ENCODE peak calls at places on chromosome 3, in nine cellular contexts. One of them, this sample, is unnamed.

GRCh38 chr3:6444888-6445658 is 415.8 kb upstream of the GRM7 start:
- DNase-seq in fibroblast of mammary gland: no peak
- DNase-seq in psoas muscle: no peak
- DNase-seq in A549: no peak
- DNase-seq in ovary: no peak
- DNase-seq in pancreas: no peak
- DNase-seq in MM.1S: no peak
- DNase-seq in tibial nerve: no peak
- DNase-seq in A673: no peak
- DNase-seq in this sample: no peak

GRCh38 chr3:22582291-22582690 is 620.8 kb upstream of the UBE2E2 start:
- DNase-seq in fibroblast of mammary gland: no peak
- DNase-seq in psoas muscle: no peak
- DNase-seq in A549: no peak
- DNase-seq in ovary: no peak
- DNase-seq in pancreas: no peak
- DNase-seq in MM.1S: no peak
- DNase-seq in tibial nerve: no peak
- DNase-seq in A673: no peak
- DNase-seq in this sample: no peak

GRCh38 chr3:102299125-102299877 is 135.5 kb upstream of the ZPLD1 start:
- DNase-seq in fibroblast of mammary gland: no peak
- DNase-seq in psoas muscle: no peak
- DNase-seq in A549: no peak
- DNase-seq in ovary: no peak
- DNase-seq in pancreas: no peak
- DNase-seq in MM.1S: no peak
- DNase-seq in tibial nerve: no peak
- DNase-seq in A673: no peak
- DNase-seq in this sample: no peak

GRCh38 chr3:100928638-100929428 is 64.4 kb downstream of the ABI3BP start:
- DNase-seq in fibroblast of mammary gland: peak; percentile 100
- DNase-seq in psoas muscle: no peak
- DNase-seq in A549: peak; percentile 76
- DNase-seq in ovary: no peak
- DNase-seq in pancreas: no peak
- DNase-seq in MM.1S: no peak
- DNase-seq in tibial nerve: no peak
- DNase-seq in A673: no peak
- DNase-seq in this sample: peak; percentile 80

GRCh38 chr3:117898722-117899121 is 1135.9 kb downstream of the IGSF11 start:
- DNase-seq in fibroblast of mammary gland: peak; percentile 33
- DNase-seq in psoas muscle: no peak
- DNase-seq in A549: peak; percentile 52
- DNase-seq in ovary: no peak
- DNase-seq in pancreas: no peak
- DNase-seq in MM.1S: peak; percentile 48
- DNase-seq in tibial nerve: no peak
- DNase-seq in A673: peak; percentile 27
- DNase-seq in this sample: peak; percentile 42

GRCh38 chr3:156820687-156821070 is 5.5 kb upstream of the LEKR1 start:
- DNase-seq in fibroblast of mammary gland: no peak
- DNase-seq in psoas muscle: no peak
- DNase-seq in A549: no peak
- DNase-seq in ovary: no peak
- DNase-seq in pancreas: no peak
- DNase-seq in MM.1S: peak; percentile 39
- DNase-seq in tibial nerve: no peak
- DNase-seq in A673: no peak
- DNase-seq in this sample: no peak

GRCh38 chr3:50167069-50167781 is 12.1 kb downstream of the SEMA3F start:
- DNase-seq in fibroblast of mammary gland: no peak
- DNase-seq in psoas muscle: no peak
- DNase-seq in A549: no peak
- DNase-seq in ovary: no peak
- DNase-seq in pancreas: peak; percentile 41
- DNase-seq in MM.1S: no peak
- DNase-seq in tibial nerve: no peak
- DNase-seq in A673: no peak
- DNase-seq in this sample: no peak

GRCh38 chr3:60207833-60208367 is 1043.4 kb downstream of the FHIT start:
- DNase-seq in fibroblast of mammary gland: no peak
- DNase-seq in psoas muscle: no peak
- DNase-seq in A549: no peak
- DNase-seq in ovary: no peak
- DNase-seq in pancreas: no peak
- DNase-seq in MM.1S: no peak
- DNase-seq in tibial nerve: no peak
- DNase-seq in A673: no peak
- DNase-seq in this sample: no peak

GRCh38 chr3:49295489-49296058 is 18.5 kb upstream of the C3orf62 start:
- DNase-seq in fibroblast of mammary gland: peak; percentile 67
- DNase-seq in psoas muscle: no peak
- DNase-seq in A549: peak; percentile 51
- DNase-seq in ovary: no peak
- DNase-seq in pancreas: no peak
- DNase-seq in MM.1S: no peak
- DNase-seq in tibial nerve: no peak
- DNase-seq in A673: peak; percentile 37
- DNase-seq in this sample: peak; percentile 55

GRCh38 chr3:127629462-127630403 is 748 bp downstream of the PODXL2 start:
- DNase-seq in fibroblast of mammary gland: no peak
- DNase-seq in psoas muscle: no peak
- DNase-seq in A549: no peak
- DNase-seq in ovary: peak; percentile 38
- DNase-seq in pancreas: no peak
- DNase-seq in MM.1S: no peak
- DNase-seq in tibial nerve: no peak
- DNase-seq in A673: peak; percentile 19
- DNase-seq in this sample: no peak

GRCh38 chr3:31345581-31345980 is 187.1 kb upstream of the STT3B start:
- DNase-seq in fibroblast of mammary gland: no peak
- DNase-seq in psoas muscle: no peak
- DNase-seq in A549: no peak
- DNase-seq in ovary: no peak
- DNase-seq in pancreas: no peak
- DNase-seq in MM.1S: no peak
- DNase-seq in tibial nerve: no peak
- DNase-seq in A673: no peak
- DNase-seq in this sample: no peak

GRCh38 chr3:141796436-141797166 is 33.4 kb downstream of the GRK7 start:
- DNase-seq in fibroblast of mammary gland: peak; percentile 45
- DNase-seq in psoas muscle: no peak
- DNase-seq in A549: no peak
- DNase-seq in ovary: no peak
- DNase-seq in pancreas: no peak
- DNase-seq in MM.1S: peak; percentile 91
- DNase-seq in tibial nerve: no peak
- DNase-seq in A673: no peak
- DNase-seq in this sample: peak; percentile 83

GRCh38 chr3:17589888-17590287 is 152.5 kb downstream of the TBC1D5 start:
- DNase-seq in fibroblast of mammary gland: no peak
- DNase-seq in psoas muscle: no peak
- DNase-seq in A549: no peak
- DNase-seq in ovary: no peak
- DNase-seq in pancreas: no peak
- DNase-seq in MM.1S: no peak
- DNase-seq in tibial nerve: no peak
- DNase-seq in A673: no peak
- DNase-seq in this sample: no peak

GRCh38 chr3:17583530-17583929 is 158.9 kb downstream of the TBC1D5 start:
- DNase-seq in fibroblast of mammary gland: no peak
- DNase-seq in psoas muscle: no peak
- DNase-seq in A549: no peak
- DNase-seq in ovary: no peak
- DNase-seq in pancreas: no peak
- DNase-seq in MM.1S: no peak
- DNase-seq in tibial nerve: no peak
- DNase-seq in A673: no peak
- DNase-seq in this sample: peak; percentile 81

GRCh38 chr3:17584066-17584465 is 158.4 kb downstream of the TBC1D5 start:
- DNase-seq in fibroblast of mammary gland: no peak
- DNase-seq in psoas muscle: no peak
- DNase-seq in A549: no peak
- DNase-seq in ovary: no peak
- DNase-seq in pancreas: no peak
- DNase-seq in MM.1S: no peak
- DNase-seq in tibial nerve: no peak
- DNase-seq in A673: no peak
- DNase-seq in this sample: no peak

GRCh38 chr3:17588422-17588821 is 154.0 kb downstream of the TBC1D5 start:
- DNase-seq in fibroblast of mammary gland: no peak
- DNase-seq in psoas muscle: no peak
- DNase-seq in A549: no peak
- DNase-seq in ovary: no peak
- DNase-seq in pancreas: no peak
- DNase-seq in MM.1S: no peak
- DNase-seq in tibial nerve: no peak
- DNase-seq in A673: no peak
- DNase-seq in this sample: no peak

GRCh38 chr3:17585561-17586325 is 156.7 kb downstream of the TBC1D5 start:
- DNase-seq in fibroblast of mammary gland: peak; percentile 15
- DNase-seq in psoas muscle: no peak
- DNase-seq in A549: no peak
- DNase-seq in ovary: no peak
- DNase-seq in pancreas: no peak
- DNase-seq in MM.1S: no peak
- DNase-seq in tibial nerve: no peak
- DNase-seq in A673: no peak
- DNase-seq in this sample: peak; percentile 5
- H3K4me3 ChIP-seq in fibroblast of mammary gland: no peak overlapping the region
- H3K4me3 ChIP-seq in psoas muscle: no peak overlapping the region
- H3K4me3 ChIP-seq in A549: no peak overlapping the region
- H3K4me3 ChIP-seq in ovary: no peak overlapping the region
- H3K4me3 ChIP-seq in pancreas: no peak overlapping the region
- H3K4me3 ChIP-seq in MM.1S: no peak overlapping the region
- H3K4me3 ChIP-seq in tibial nerve: no peak overlapping the region
- H3K4me3 ChIP-seq in A673: no peak overlapping the region
- H3K4me3 ChIP-seq in this sample: no peak overlapping the region

GRCh38 chr3:89560546-89560945 is 453.1 kb downstream of the EPHA3 start:
- DNase-seq in fibroblast of mammary gland: no peak
- DNase-seq in psoas muscle: no peak
- DNase-seq in A549: no peak
- DNase-seq in ovary: no peak
- DNase-seq in pancreas: no peak
- DNase-seq in MM.1S: no peak
- DNase-seq in tibial nerve: no peak
- DNase-seq in A673: peak; percentile 38
- DNase-seq in this sample: peak; percentile 97

GRCh38 chr3:89565098-89565497 is 457.7 kb downstream of the EPHA3 start:
- DNase-seq in fibroblast of mammary gland: peak; percentile 36
- DNase-seq in psoas muscle: no peak
- DNase-seq in A549: no peak
- DNase-seq in ovary: no peak
- DNase-seq in pancreas: no peak
- DNase-seq in MM.1S: no peak
- DNase-seq in tibial nerve: no peak
- DNase-seq in A673: no peak
- DNase-seq in this sample: no peak

GRCh38 chr3:89558711-89559110 is 451.3 kb downstream of the EPHA3 start:
- DNase-seq in fibroblast of mammary gland: no peak
- DNase-seq in psoas muscle: no peak
- DNase-seq in A549: no peak
- DNase-seq in ovary: no peak
- DNase-seq in pancreas: no peak
- DNase-seq in MM.1S: no peak
- DNase-seq in tibial nerve: no peak
- DNase-seq in A673: no peak
- DNase-seq in this sample: no peak

GRCh38 chr3:89562373-89562772 is 455.0 kb downstream of the EPHA3 start:
- DNase-seq in fibroblast of mammary gland: no peak
- DNase-seq in psoas muscle: no peak
- DNase-seq in A549: no peak
- DNase-seq in ovary: no peak
- DNase-seq in pancreas: no peak
- DNase-seq in MM.1S: no peak
- DNase-seq in tibial nerve: no peak
- DNase-seq in A673: no peak
- DNase-seq in this sample: no peak
- TF ChIP-seq CTCF in fibroblast of mammary gland: no peak
- TF ChIP-seq CTCF in psoas muscle: no peak
- TF ChIP-seq CTCF in A549: no peak
- TF ChIP-seq CTCF in ovary: no peak
- TF ChIP-seq CTCF in pancreas: no peak
- TF ChIP-seq CTCF in MM.1S: no peak
- TF ChIP-seq CTCF in tibial nerve: no peak
- TF ChIP-seq CTCF in A673: peak; percentile 36
- TF ChIP-seq CTCF in this sample: peak; percentile 20

GRCh38 chr3:112303811-112304325 is 9.9 kb upstream of the SLC9C1 start:
- DNase-seq in fibroblast of mammary gland: peak; percentile 19
- DNase-seq in psoas muscle: no peak
- DNase-seq in A549: no peak
- DNase-seq in ovary: no peak
- DNase-seq in pancreas: no peak
- DNase-seq in MM.1S: peak; percentile 40
- DNase-seq in tibial nerve: no peak
- DNase-seq in A673: peak; percentile 39
- DNase-seq in this sample: peak; percentile 64
- H3K4me3 ChIP-seq in fibroblast of mammary gland: peak overlapping the region; percentile 41
- H3K4me3 ChIP-seq in psoas muscle: peak overlapping the region; percentile 63
- H3K4me3 ChIP-seq in A549: no peak overlapping the region
- H3K4me3 ChIP-seq in ovary: peak overlapping the region; percentile 27
- H3K4me3 ChIP-seq in pancreas: no peak overlapping the region
- H3K4me3 ChIP-seq in MM.1S: peak overlapping the region; percentile 53
- H3K4me3 ChIP-seq in tibial nerve: peak overlapping the region; percentile 56
- H3K4me3 ChIP-seq in A673: peak overlapping the region; percentile 40
- H3K4me3 ChIP-seq in this sample: peak overlapping the region; percentile 47

GRCh38 chr3:64651286-64651685 is 36.5 kb downstream of the ADAMTS9 start:
- DNase-seq in fibroblast of mammary gland: no peak
- DNase-seq in psoas muscle: no peak
- DNase-seq in A549: no peak
- DNase-seq in ovary: no peak
- DNase-seq in pancreas: no peak
- DNase-seq in MM.1S: no peak
- DNase-seq in tibial nerve: no peak
- DNase-seq in A673: no peak
- DNase-seq in this sample: peak; percentile 19

GRCh38 chr3:64653101-64653500 is 34.7 kb downstream of the ADAMTS9 start:
- DNase-seq in fibroblast of mammary gland: no peak
- DNase-seq in psoas muscle: no peak
- DNase-seq in A549: no peak
- DNase-seq in ovary: no peak
- DNase-seq in pancreas: no peak
- DNase-seq in MM.1S: no peak
- DNase-seq in tibial nerve: no peak
- DNase-seq in A673: no peak
- DNase-seq in this sample: no peak

GRCh38 chr3:64650710-64651109 is 37.1 kb downstream of the ADAMTS9 start:
- DNase-seq in fibroblast of mammary gland: peak; percentile 33
- DNase-seq in psoas muscle: no peak
- DNase-seq in A549: no peak
- DNase-seq in ovary: no peak
- DNase-seq in pancreas: no peak
- DNase-seq in MM.1S: no peak
- DNase-seq in tibial nerve: no peak
- DNase-seq in A673: no peak
- DNase-seq in this sample: peak; percentile 79

GRCh38 chr3:64650096-64650622 is 37.6 kb downstream of the ADAMTS9 start:
- DNase-seq in fibroblast of mammary gland: no peak
- DNase-seq in psoas muscle: no peak
- DNase-seq in A549: no peak
- DNase-seq in ovary: no peak
- DNase-seq in pancreas: no peak
- DNase-seq in MM.1S: no peak
- DNase-seq in tibial nerve: no peak
- DNase-seq in A673: no peak
- DNase-seq in this sample: no peak

GRCh38 chr3:64651791-64652241 is 36.0 kb downstream of the ADAMTS9 start:
- DNase-seq in fibroblast of mammary gland: no peak
- DNase-seq in psoas muscle: no peak
- DNase-seq in A549: no peak
- DNase-seq in ovary: no peak
- DNase-seq in pancreas: no peak
- DNase-seq in MM.1S: no peak
- DNase-seq in tibial nerve: no peak
- DNase-seq in A673: no peak
- DNase-seq in this sample: peak; percentile 39
- TF ChIP-seq CTCF in fibroblast of mammary gland: no peak
- TF ChIP-seq CTCF in psoas muscle: no peak
- TF ChIP-seq CTCF in A549: no peak
- TF ChIP-seq CTCF in ovary: no peak
- TF ChIP-seq CTCF in pancreas: no peak
- TF ChIP-seq CTCF in MM.1S: no peak
- TF ChIP-seq CTCF in tibial nerve: no peak
- TF ChIP-seq CTCF in A673: no peak
- TF ChIP-seq CTCF in this sample: peak; percentile 2

This sample was measured in choroid plexus epithelial cell.